ENCODE peak calls at places on chromosomes 1 and 21, in ten cellular contexts. O, K, V, C, F, D, H, J, Z and T are unnamed samples.

GRCh38 chr21:26041441-26042180 is 129.0 kb downstream of the APP start:
- DNase-seq in O (peak), H (no peak), Z (no peak), D (no peak), C (no peak), J (peak), V (peak), F (no peak), K (no peak), T (no peak)

GRCh38 chr1:5388622-5389021 is 603.6 kb downstream of the NPHP4 start:
- DNase-seq in D (no peak), H (no peak), Z (no peak), O (no peak), K (no peak), V (no peak), F (peak), J (no peak), C (no peak), T (no peak)

GRCh38 chr1:69706473-69706872 is 138.8 kb downstream of the LRRC7 start:
- DNase-seq in H (no peak), J (no peak), O (no peak), V (no peak), Z (no peak), D (no peak), F (no peak), K (no peak), C (no peak), T (no peak)

GRCh38 chr1:205965039-205965630 is 21.9 kb upstream of the SLC26A9 start:
- DNase-seq in D (no peak), Z (no peak), O (no peak), K (no peak), V (no peak), J (no peak), H (no peak), C (no peak), F (no peak), T (no peak)

GRCh38 chr1:113241237-113241636 is 149.1 kb upstream of the MAGI3 start:
- DNase-seq in K (no peak), J (no peak), Z (no peak), C (no peak), V (no peak), H (no peak), F (no peak), O (no peak), D (no peak), T (no peak)

GRCh38 chr1:27348861-27349783 is 7.3 kb downstream of the SYTL1 start:
- DNase-seq in F (peak), J (peak), Z (no peak), H (peak), O (no peak), C (no peak), V (peak), K (peak), D (peak), T (peak)

GRCh38 chr1:155177192-155177917 is 3.7 kb downstream of the TRIM46 start:
- DNase-seq in Z (no peak), V (no peak), K (peak), J (peak), C (no peak), D (no peak), O (no peak), F (no peak), H (no peak), T (no peak)

GRCh38 chr1:197787623-197788536 is 12.6 kb upstream of the DENND1B start:
- DNase-seq in Z (no peak), D (no peak), F (no peak), K (no peak), H (no peak), O (no peak), V (no peak), C (no peak), J (no peak), T (no peak)

GRCh38 chr1:41474490-41475271 is 9.8 kb downstream of the EDN2 start:
- DNase-seq in Z (no peak), D (no peak), K (peak), V (no peak), H (no peak), F (no peak), J (peak), C (no peak), O (no peak), T (no peak)

GRCh38 chr1:157162345-157162744 is 24.1 kb upstream of the ETV3 start:
- DNase-seq in O (no peak), D (no peak), Z (no peak), C (no peak), J (no peak), H (no peak), K (no peak), F (no peak), V (no peak), T (no peak)

GRCh38 chr1:107941123-107941522 is 23.9 kb downstream of the VAV3 start:
- DNase-seq in V (no peak), J (no peak), H (no peak), O (no peak), F (no peak), K (no peak), C (no peak), Z (no peak), D (no peak), T (no peak)

GRCh38 chr1:212285685-212286436 is 651 bp downstream of the PPP2R5A start:
- DNase-seq in C (peak), D (peak), K (peak), O (peak), H (peak), J (peak), F (peak), V (peak), Z (peak), T (peak)

GRCh38 chr21:40512590-40512989 is 334.4 kb downstream of the DSCAM start:
- DNase-seq in O (no peak), Z (no peak), K (peak), F (no peak), C (no peak), J (no peak), V (no peak), H (peak), D (no peak), T (peak)

GRCh38 chr1:94527447-94528031 is 14.0 kb downstream of the F3 start:
- DNase-seq in H (no peak), V (no peak), Z (no peak), J (peak), K (no peak), F (no peak), O (peak), D (peak), C (no peak), T (no peak)

GRCh38 chr1:184932319-184932718 is 42.0 kb downstream of the NIBAN1 start:
- DNase-seq in V (no peak), C (no peak), Z (no peak), J (no peak), D (no peak), F (no peak), O (no peak), H (no peak), K (no peak), T (no peak)

GRCh38 chr1:3319874-3320245 is 134.6 kb upstream of the ARHGEF16 start:
- DNase-seq in O (peak), C (no peak), Z (no peak), F (peak), D (peak), V (peak), J (peak), H (peak), K (no peak), T (peak)

GRCh38 chr1:185864889-185865288 is 130.7 kb downstream of the HMCN1 start:
- DNase-seq in K (no peak), Z (no peak), O (peak), H (no peak), J (peak), F (no peak), V (peak), C (no peak), D (no peak), T (no peak)

GRCh38 chr1:27600500-27601175 is 3.3 kb downstream of the AHDC1 start:
- DNase-seq in J (no peak), V (no peak), O (peak), D (no peak), C (no peak), Z (no peak), H (no peak), K (no peak), F (no peak), T (no peak)

GRCh38 chr1:65216989-65217388 is 69.0 kb downstream of the AK4 start:
- DNase-seq in C (no peak), V (no peak), F (no peak), K (no peak), J (no peak), O (no peak), H (no peak), Z (no peak), D (no peak), T (no peak)

GRCh38 chr21:33760641-33761103 is 118.4 kb downstream of the ITSN1 start:
- DNase-seq in D (no peak), K (no peak), H (no peak), J (no peak), V (peak), F (no peak), C (no peak), O (peak), Z (no peak), T (no peak)

GRCh38 chr1:103561612-103562395 is 9.6 kb upstream of the AMY2B start:
- DNase-seq in O (no peak), V (no peak), C (no peak), J (no peak), Z (no peak), K (no peak), D (no peak), F (no peak), H (no peak), T (peak)

GRCh38 chr1:204673909-204674701 is 11.4 kb downstream of the LRRN2 start:
- DNase-seq in J (no peak), F (no peak), V (no peak), H (no peak), Z (no peak), O (no peak), C (no peak), D (no peak), K (no peak), T (peak)

GRCh38 chr1:47618830-47619229 is 181.0 kb downstream of the FOXD2 start:
- DNase-seq in D (no peak), C (no peak), V (no peak), Z (no peak), H (no peak), K (no peak), J (no peak), F (no peak), O (no peak), T (no peak)

GRCh38 chr21:42666023-42666747 is 12.8 kb downstream of the PDE9A start:
- DNase-seq in J (peak), V (peak), K (no peak), Z (no peak), H (no peak), F (peak), O (no peak), D (peak), C (no peak), T (no peak)

GRCh38 chr1:9793291-9793690 is 30.5 kb downstream of the CLSTN1 start:
- DNase-seq in D (no peak), H (no peak), Z (no peak), J (no peak), V (no peak), C (no peak), O (no peak), F (no peak), K (no peak), T (no peak)

GRCh38 chr1:156195853-156196252 is 1.9 kb downstream of the SLC25A44 start:
- DNase-seq in D (no peak), K (no peak), V (no peak), J (no peak), F (no peak), H (no peak), Z (no peak), O (no peak), C (no peak), T (no peak)

GRCh38 chr1:221439008-221439733 is 302.7 kb downstream of the DUSP10 start:
- DNase-seq in F (peak), Z (peak), O (peak), H (peak), C (peak), V (no peak), J (peak), K (no peak), D (peak), T (no peak)

GRCh38 chr1:245953876-245954660 is 553.0 kb downstream of the SMYD3 start:
- DNase-seq in Z (no peak), O (no peak), F (peak), J (no peak), C (no peak), D (no peak), K (no peak), H (no peak), V (no peak), T (peak)

GRCh38 chr1:228463559-228464455 is 23.4 kb upstream of the RNF187 start:
- DNase-seq in K (peak), O (peak), C (no peak), F (peak), J (no peak), V (no peak), H (peak), Z (peak), D (peak), T (peak)